ENCODE peak calls at places on chromosomes 7 and 10, in six cellular contexts. One of them, this sample, is unnamed.

GRCh38 chr7:149688836-149689590 is 84.4 kb downstream of the ZNF467 start:
- DNase-seq in A549: no peak
- DNase-seq in RWPE1: no peak
- DNase-seq in fibroblast of lung: no peak
- DNase-seq in PC-3: no peak
- DNase-seq in Peyer's patch: no peak
- DNase-seq in this sample: no peak

GRCh38 chr7:77370606-77371005 is 45.5 kb downstream of the GSAP start:
- DNase-seq in PC-3: no peak
- DNase-seq in Peyer's patch: no peak
- DNase-seq in fibroblast of lung: no peak
- DNase-seq in RWPE1: no peak
- DNase-seq in A549: no peak
- DNase-seq in this sample: peak; percentile 32

GRCh38 chr10:103501186-103501585 is 7.7 kb downstream of the NEURL1 start:
- DNase-seq in fibroblast of lung: no peak
- DNase-seq in Peyer's patch: no peak
- DNase-seq in A549: no peak
- DNase-seq in PC-3: no peak
- DNase-seq in RWPE1: no peak
- DNase-seq in this sample: no peak

GRCh38 chr7:36906956-36907355 is 182.7 kb upstream of the AOAH start:
- DNase-seq in Peyer's patch: no peak
- DNase-seq in PC-3: no peak
- DNase-seq in RWPE1: no peak
- DNase-seq in fibroblast of lung: no peak
- DNase-seq in A549: no peak
- DNase-seq in this sample: no peak

GRCh38 chr10:94205370-94205930 is 157.3 kb downstream of the NOC3L start:
- DNase-seq in RWPE1: no peak
- DNase-seq in Peyer's patch: no peak
- DNase-seq in PC-3: no peak
- DNase-seq in fibroblast of lung: peak; percentile 42
- DNase-seq in A549: no peak
- DNase-seq in this sample: no peak

GRCh38 chr10:46329690-46330016 is 42.9 kb downstream of the ANTXRL start:
- DNase-seq in RWPE1: no peak
- DNase-seq in Peyer's patch: no peak
- DNase-seq in fibroblast of lung: no peak
- DNase-seq in PC-3: no peak
- DNase-seq in A549: no peak
- DNase-seq in this sample: no peak

GRCh38 chr10:96683065-96683464 is 37.2 kb downstream of the PIK3AP1 start:
- DNase-seq in fibroblast of lung: peak; percentile 92
- DNase-seq in Peyer's patch: no peak
- DNase-seq in PC-3: peak; percentile 3
- DNase-seq in RWPE1: no peak
- DNase-seq in A549: no peak
- DNase-seq in this sample: no peak

GRCh38 chr10:119761106-119761505 is 35.3 kb downstream of the INPP5F start:
- DNase-seq in PC-3: peak; percentile 72
- DNase-seq in Peyer's patch: no peak
- DNase-seq in fibroblast of lung: peak; percentile 90
- DNase-seq in RWPE1: peak; percentile 55
- DNase-seq in A549: no peak
- DNase-seq in this sample: peak; percentile 62

GRCh38 chr7:137882806-137883205 is 36.0 kb upstream of the DGKI start:
- DNase-seq in Peyer's patch: no peak
- DNase-seq in fibroblast of lung: peak; percentile 80
- DNase-seq in A549: no peak
- DNase-seq in PC-3: peak; percentile 5
- DNase-seq in RWPE1: no peak
- DNase-seq in this sample: no peak

GRCh38 chr7:124155400-124156022 is 122.6 kb upstream of the TMEM229A start:
- DNase-seq in Peyer's patch: no peak
- DNase-seq in A549: peak; percentile 5
- DNase-seq in RWPE1: peak; percentile 21
- DNase-seq in fibroblast of lung: peak; percentile 3
- DNase-seq in PC-3: peak; percentile 62
- DNase-seq in this sample: peak; percentile 22

GRCh38 chr10:60800918-60801317 is 22.6 kb downstream of the CDK1 start:
- DNase-seq in A549: no peak
- DNase-seq in Peyer's patch: no peak
- DNase-seq in PC-3: no peak
- DNase-seq in RWPE1: no peak
- DNase-seq in fibroblast of lung: no peak
- DNase-seq in this sample: no peak

GRCh38 chr10:21195149-21195731 is 298.1 kb upstream of the NEBL start:
- DNase-seq in PC-3: peak; percentile 86
- DNase-seq in RWPE1: peak; percentile 52
- DNase-seq in fibroblast of lung: no peak
- DNase-seq in Peyer's patch: no peak
- DNase-seq in A549: peak; percentile 32
- DNase-seq in this sample: peak; percentile 46

GRCh38 chr7:79176859-79177477 is 276.5 kb downstream of the MAGI2 start:
- DNase-seq in A549: peak; percentile 5
- DNase-seq in PC-3: peak; percentile 66
- DNase-seq in RWPE1: peak; percentile 33
- DNase-seq in fibroblast of lung: peak; percentile 45
- DNase-seq in Peyer's patch: no peak
- DNase-seq in this sample: peak; percentile 32

GRCh38 chr7:44750921-44751571 is 2.4 kb downstream of the ZMIZ2 start:
- DNase-seq in fibroblast of lung: peak; percentile 12
- DNase-seq in PC-3: no peak
- DNase-seq in A549: no peak
- DNase-seq in RWPE1: no peak
- DNase-seq in Peyer's patch: peak; percentile 53
- DNase-seq in this sample: no peak

GRCh38 chr7:31890198-31890597 is 180.0 kb downstream of the PDE1C start:
- DNase-seq in Peyer's patch: no peak
- DNase-seq in PC-3: no peak
- DNase-seq in A549: no peak
- DNase-seq in RWPE1: peak; percentile 44
- DNase-seq in fibroblast of lung: no peak
- DNase-seq in this sample: peak; percentile 79

GRCh38 chr10:24344279-24344678 is 135.3 kb downstream of the KIAA1217 start:
- DNase-seq in Peyer's patch: no peak
- DNase-seq in A549: no peak
- DNase-seq in fibroblast of lung: peak; percentile 100
- DNase-seq in PC-3: peak; percentile 94
- DNase-seq in RWPE1: peak; percentile 82
- DNase-seq in this sample: peak; percentile 93

GRCh38 chr10:81838950-81839349 is 36.0 kb upstream of the NRG3 start:
- DNase-seq in Peyer's patch: no peak
- DNase-seq in PC-3: no peak
- DNase-seq in A549: no peak
- DNase-seq in fibroblast of lung: no peak
- DNase-seq in RWPE1: no peak
- DNase-seq in this sample: no peak

GRCh38 chr7:46558482-46559193 is 637.6 kb upstream of the IGFBP3 start:
- DNase-seq in RWPE1: no peak
- DNase-seq in A549: no peak
- DNase-seq in PC-3: peak; percentile 35
- DNase-seq in Peyer's patch: no peak
- DNase-seq in fibroblast of lung: peak; percentile 83
- DNase-seq in this sample: peak; percentile 44

GRCh38 chr7:24717694-24718320 is 39.5 kb downstream of the GSDME start:
- DNase-seq in A549: no peak
- DNase-seq in RWPE1: no peak
- DNase-seq in Peyer's patch: no peak
- DNase-seq in PC-3: no peak
- DNase-seq in fibroblast of lung: no peak
- DNase-seq in this sample: no peak

GRCh38 chr10:49622426-49623425 is 8.9 kb downstream of the CHAT start:
- DNase-seq in Peyer's patch: peak; percentile 7
- DNase-seq in A549: no peak
- DNase-seq in fibroblast of lung: no peak
- DNase-seq in PC-3: no peak
- DNase-seq in RWPE1: no peak
- DNase-seq in this sample: no peak

GRCh38 chr7:16130127-16131110 is 290.9 kb downstream of the CRPPA start:
- DNase-seq in A549: no peak
- DNase-seq in PC-3: peak; percentile 26
- DNase-seq in RWPE1: no peak
- DNase-seq in Peyer's patch: no peak
- DNase-seq in fibroblast of lung: peak; percentile 53
- DNase-seq in this sample: no peak

GRCh38 chr7:159030490-159031134 is 114.1 kb downstream of the VIPR2 start:
- DNase-seq in PC-3: no peak
- DNase-seq in RWPE1: peak; percentile 4
- DNase-seq in A549: peak; percentile 83
- DNase-seq in fibroblast of lung: no peak
- DNase-seq in Peyer's patch: peak; percentile 67
- DNase-seq in this sample: no peak

GRCh38 chr10:70508912-70509366 is 30.4 kb downstream of the PALD1 start:
- DNase-seq in RWPE1: no peak
- DNase-seq in fibroblast of lung: peak; percentile 18
- DNase-seq in PC-3: no peak
- DNase-seq in Peyer's patch: no peak
- DNase-seq in A549: no peak
- DNase-seq in this sample: no peak

GRCh38 chr7:55120074-55120473 is 101.3 kb downstream of the EGFR start:
- DNase-seq in PC-3: no peak
- DNase-seq in RWPE1: no peak
- DNase-seq in A549: no peak
- DNase-seq in fibroblast of lung: no peak
- DNase-seq in Peyer's patch: no peak
- DNase-seq in this sample: no peak

DNA sequence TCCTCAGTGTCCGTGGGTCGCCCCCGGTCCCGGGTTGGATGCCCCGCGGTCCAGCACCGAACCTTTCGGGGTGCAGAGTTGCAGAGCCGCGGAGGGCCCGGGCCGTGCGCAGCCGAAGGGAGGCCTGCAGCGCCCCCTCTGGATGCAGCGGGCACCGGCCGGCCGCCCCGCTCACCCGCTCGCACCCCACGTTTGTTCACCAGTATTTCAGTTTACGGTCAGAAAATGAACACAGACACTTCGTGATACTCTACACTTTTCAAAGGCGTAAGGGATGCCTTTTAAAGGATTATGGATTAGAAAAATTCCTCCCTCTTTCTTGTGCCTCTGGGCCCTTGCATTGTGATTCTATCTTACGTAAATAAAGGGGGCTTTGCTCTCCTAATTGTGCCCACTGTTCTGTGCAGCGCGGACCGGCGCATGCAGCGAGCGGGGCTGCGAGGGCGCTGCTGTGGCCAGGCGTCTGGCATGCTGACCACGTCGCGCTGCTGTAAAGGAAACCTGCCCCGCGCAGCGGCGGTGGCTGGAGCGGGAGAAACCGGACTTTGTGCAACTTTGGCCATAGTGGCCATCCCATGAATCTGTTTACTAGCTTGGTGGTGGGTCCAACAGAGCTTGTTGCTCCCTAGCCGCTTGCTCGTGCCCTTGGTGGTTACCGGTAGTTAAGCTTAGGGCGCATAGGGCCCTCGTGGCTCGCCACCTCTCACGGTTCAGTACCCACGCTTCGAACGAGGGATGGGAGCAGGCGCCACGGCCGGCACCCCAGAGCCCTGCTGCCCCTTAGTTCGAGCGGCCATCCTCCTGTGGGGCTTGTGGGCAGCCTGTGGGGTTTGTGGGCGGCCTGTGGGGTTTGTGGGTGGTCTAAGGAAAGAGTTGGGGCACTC is 755 bp upstream of the MEST start:
- DNase-seq in A549: no peak
- DNase-seq in fibroblast of lung: peak; percentile 50
- DNase-seq in RWPE1: no peak
- DNase-seq in Peyer's patch: peak; percentile 61
- DNase-seq in PC-3: no peak
- DNase-seq in this sample: peak; percentile 35
- TF ChIP-seq CTCF in A549: peak; percentile 44
- TF ChIP-seq CTCF in fibroblast of lung: peak; percentile 46
- TF ChIP-seq CTCF in RWPE1: peak; percentile 65
- TF ChIP-seq CTCF in Peyer's patch: peak; percentile 53
- TF ChIP-seq CTCF in PC-3: peak; percentile 27
- TF ChIP-seq CTCF in this sample: peak; percentile 74

DNA sequence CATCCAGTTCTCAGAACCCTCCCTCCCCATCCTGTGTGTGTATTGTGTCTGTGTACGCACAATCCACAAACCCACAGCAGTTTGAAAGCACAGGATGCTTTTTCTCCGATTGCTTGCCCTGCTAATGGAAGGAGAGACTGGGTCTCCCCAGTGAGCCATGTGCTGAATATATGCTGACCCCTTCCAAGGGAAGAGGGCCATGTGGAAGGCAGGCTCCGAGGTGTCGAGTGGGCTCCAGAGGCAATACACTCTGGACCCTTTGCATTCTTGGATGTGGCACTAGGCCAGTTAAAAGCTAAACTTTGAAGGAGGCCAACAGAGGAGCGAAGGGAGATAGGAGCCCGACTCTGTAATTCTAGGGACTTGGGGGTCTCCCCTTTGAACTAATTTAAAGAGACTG is 10.7 kb downstream of the DUSP5 start:
- DNase-seq in A549: no peak
- DNase-seq in PC-3: no peak
- DNase-seq in Peyer's patch: no peak
- DNase-seq in RWPE1: no peak
- DNase-seq in fibroblast of lung: no peak
- DNase-seq in this sample: no peak
- H3K27ac ChIP-seq in A549: peak overlapping the region; percentile 14
- H3K27ac ChIP-seq in PC-3: no peak overlapping the region
- H3K27ac ChIP-seq in Peyer's patch: no peak overlapping the region
- H3K27ac ChIP-seq in RWPE1: peak overlapping the region; percentile 25
- H3K27ac ChIP-seq in fibroblast of lung: no peak overlapping the region
- H3K27ac ChIP-seq in this sample: no peak overlapping the region

DNA sequence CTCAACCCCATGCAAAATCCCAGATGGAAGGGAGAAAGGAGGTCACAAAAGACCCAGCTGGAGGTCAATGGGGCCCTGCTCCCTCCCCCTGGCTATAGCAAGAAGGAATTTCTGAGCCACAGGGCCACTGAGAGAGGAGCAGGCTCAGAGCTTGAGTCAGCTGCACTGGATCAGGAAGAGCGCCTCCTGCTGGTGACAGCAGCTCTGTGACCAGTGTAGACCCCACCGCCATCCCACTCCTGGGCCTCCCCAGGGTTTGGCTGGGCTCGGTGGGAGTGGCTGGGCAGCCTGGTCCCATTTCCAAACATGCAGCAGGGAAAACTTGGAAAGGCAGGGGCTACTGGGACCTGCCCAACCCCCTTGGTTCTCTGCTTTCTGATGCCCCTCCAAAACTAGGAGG is 31.5 kb upstream of the PRLHR start:
- DNase-seq in RWPE1: no peak
- DNase-seq in A549: no peak
- DNase-seq in PC-3: no peak
- DNase-seq in Peyer's patch: no peak
- DNase-seq in fibroblast of lung: no peak
- DNase-seq in this sample: no peak
- TF ChIP-seq CTCF in RWPE1: no peak
- TF ChIP-seq CTCF in A549: no peak
- TF ChIP-seq CTCF in PC-3: peak; percentile 40
- TF ChIP-seq CTCF in Peyer's patch: no peak
- TF ChIP-seq CTCF in fibroblast of lung: no peak
- TF ChIP-seq CTCF in this sample: peak; percentile 30

DNA sequence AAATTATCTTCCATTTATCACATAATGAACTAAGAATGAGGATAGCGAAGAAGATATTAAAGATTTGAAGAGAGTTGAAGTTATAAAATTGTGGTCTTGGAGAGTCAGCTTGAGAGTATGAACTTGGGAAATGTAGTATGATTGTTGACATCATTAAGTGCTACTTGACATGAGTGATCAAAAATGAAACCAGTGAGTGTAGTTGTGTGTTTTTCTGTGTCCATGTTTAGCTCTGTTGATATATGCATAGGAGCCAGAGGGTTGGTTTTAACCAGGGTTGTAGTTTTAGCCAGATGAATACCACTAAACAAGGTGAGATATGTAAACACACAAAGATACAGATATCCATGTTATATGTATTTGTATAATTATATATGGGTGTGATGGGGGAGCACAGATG is 6.2 kb downstream of the TMEM106B start:
- DNase-seq in Peyer's patch: no peak
- DNase-seq in A549: no peak
- DNase-seq in fibroblast of lung: no peak
- DNase-seq in PC-3: no peak
- DNase-seq in RWPE1: no peak
- DNase-seq in this sample: no peak
- H3K27ac ChIP-seq in Peyer's patch: no peak overlapping the region
- H3K27ac ChIP-seq in A549: no peak overlapping the region
- H3K27ac ChIP-seq in fibroblast of lung: no peak overlapping the region
- H3K27ac ChIP-seq in PC-3: no peak overlapping the region
- H3K27ac ChIP-seq in RWPE1: no peak overlapping the region
- H3K27ac ChIP-seq in this sample: no peak overlapping the region